ENCODE peak calls at places on chromosomes 6 and 20, in five cellular contexts. N, Q, V, J and F are unnamed samples.

GRCh38 chr6:141562801-141563763 is 569.6 kb upstream of the GJE1 start:
- DNase-seq in N (peak; percentile 69), Q (peak; percentile 74), V (peak; percentile 72), J (peak; percentile 49), F (peak; percentile 2)

GRCh38 chr6:130164251-130164650 is 58.5 kb downstream of the SAMD3 start:
- DNase-seq in N (no peak), Q (no peak), V (no peak), J (no peak), F (no peak)

GRCh38 chr6:117986401-117986800 is 79.3 kb downstream of the SLC35F1 start:
- DNase-seq in N (no peak), Q (no peak), V (no peak), J (no peak), F (no peak)

GRCh38 chr6:124917769-124918168 is 44.5 kb upstream of the RNF217 start:
- DNase-seq in N (no peak), Q (no peak), V (no peak), J (no peak), F (no peak)

GRCh38 chr6:166333172-166333995 is 9.0 kb downstream of the SFT2D1 start:
- DNase-seq in N (no peak), Q (no peak), V (peak; percentile 74), J (no peak), F (no peak)

GRCh38 chr20:20513720-20514119 is 145.8 kb downstream of the INSM1 start:
- DNase-seq in N (no peak), Q (no peak), V (peak; percentile 48), J (no peak), F (no peak)

GRCh38 chr6:169795196-169795595 is 43.8 kb downstream of the ERMARD start:
- DNase-seq in N (no peak), Q (no peak), V (no peak), J (no peak), F (no peak)

GRCh38 chr6:722608-723007 is 29.7 kb upstream of the EXOC2 start:
- DNase-seq in N (no peak), Q (no peak), V (no peak), J (no peak), F (no peak)

GRCh38 chr6:150567823-150568383 is 31.8 kb upstream of the PLEKHG1 start:
- DNase-seq in N (no peak), Q (no peak), V (no peak), J (no peak), F (peak; percentile 5)

GRCh38 chr6:41939848-41940758 is 1.5 kb downstream of the CCND3 start:
- DNase-seq in N (no peak), Q (no peak), V (peak; percentile 80), J (peak; percentile 77), F (no peak)

GRCh38 chr6:144659202-144659731 is 374.1 kb downstream of the UTRN start:
- DNase-seq in N (no peak), Q (peak; percentile 42), V (no peak), J (peak; percentile 25), F (no peak)

GRCh38 chr6:16735014-16735413 is 26.2 kb downstream of the ATXN1 start:
- DNase-seq in N (no peak), Q (no peak), V (no peak), J (no peak), F (no peak)

GRCh38 chr20:50129662-50130345 is 16.9 kb upstream of the UBE2V1 start:
- DNase-seq in N (peak; percentile 64), Q (no peak), V (no peak), J (no peak), F (no peak)

GRCh38 chr6:129498950-129499870 is 210.8 kb downstream of the ARHGAP18 start:
- DNase-seq in N (peak; percentile 52), Q (peak; percentile 58), V (no peak), J (no peak), F (no peak)

GRCh38 chr6:43263314-43264178 is 20.3 kb downstream of the TTBK1 start:
- DNase-seq in N (peak; percentile 74), Q (peak; percentile 78), V (peak; percentile 95), J (peak; percentile 88), F (peak; percentile 95)

GRCh38 chr20:13554706-13555105 is 84.0 kb downstream of the TASP1 start:
- DNase-seq in N (peak; percentile 17), Q (no peak), V (no peak), J (no peak), F (no peak)

GRCh38 chr6:137926207-137926731 is 59.2 kb downstream of the TNFAIP3 start:
- DNase-seq in N (no peak), Q (no peak), V (no peak), J (no peak), F (peak; percentile 7)

GRCh38 chr20:62155428-62156253 is 12.1 kb downstream of the SS18L1 start:
- DNase-seq in N (no peak), Q (peak; percentile 64), V (no peak), J (no peak), F (no peak)

GRCh38 chr20:46994341-46994740 is 99.7 kb downstream of the EYA2 start:
- DNase-seq in N (no peak), Q (no peak), V (peak; percentile 71), J (peak; percentile 38), F (no peak)

GRCh38 chr6:37243816-37244370 is 13.7 kb upstream of the TBC1D22B start:
- DNase-seq in N (no peak), Q (no peak), V (no peak), J (no peak), F (no peak)

GRCh38 chr6:37242429-37243052 is 15.0 kb upstream of the TBC1D22B start:
- DNase-seq in N (peak; percentile 90), Q (peak; percentile 82), V (no peak), J (no peak), F (peak; percentile 42)

GRCh38 chr6:37242042-37242428 is 15.5 kb upstream of the TBC1D22B start:
- DNase-seq in N (no peak), Q (no peak), V (no peak), J (no peak), F (no peak)

GRCh38 chr6:37243131-37243815 is 14.3 kb upstream of the TBC1D22B start:
- DNase-seq in N (no peak), Q (no peak), V (no peak), J (no peak), F (no peak)

DNA sequence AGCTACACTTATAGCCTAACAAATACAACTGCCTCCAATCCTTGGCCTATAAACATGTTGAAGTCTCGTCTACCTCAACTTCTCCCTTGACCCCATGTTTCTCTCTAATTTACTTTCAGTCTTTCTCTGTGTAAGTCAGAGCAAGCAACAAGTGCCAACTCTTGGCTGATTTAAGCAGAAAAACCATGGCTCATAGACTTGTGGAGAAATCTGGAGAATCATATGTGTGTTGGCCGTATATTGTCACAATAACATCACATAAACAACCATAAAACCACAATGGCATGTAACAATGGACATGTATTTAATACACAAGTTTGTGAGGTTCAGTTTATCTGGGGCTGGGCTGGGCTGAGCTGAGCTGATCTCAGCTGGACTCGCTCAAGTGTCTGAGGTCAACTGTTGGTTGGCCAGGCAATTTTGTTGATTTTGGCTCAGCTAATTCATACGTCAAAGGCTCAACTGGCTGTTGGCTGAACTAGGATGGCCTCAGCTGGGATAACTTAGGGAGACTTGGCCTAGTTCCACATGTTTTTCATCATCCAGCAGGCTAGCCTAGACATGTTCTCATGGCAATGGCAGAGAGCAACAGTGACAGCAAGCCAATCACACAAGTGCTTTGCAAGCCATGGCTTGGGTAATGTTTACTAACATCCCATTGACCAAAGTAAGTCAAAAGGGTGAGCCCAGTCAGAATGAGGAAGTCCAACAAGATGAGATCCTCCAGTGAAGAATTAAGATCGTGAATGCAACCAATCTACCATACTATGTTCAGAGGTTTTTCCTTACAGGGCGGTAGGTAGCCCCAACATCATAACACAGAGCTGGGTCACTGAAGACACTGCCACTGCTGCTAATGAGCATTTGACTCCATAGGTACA is 12.9 kb upstream of the TBC1D22B start:
- DNase-seq in N (peak; percentile 97), Q (peak; percentile 97), V (no peak), J (peak; percentile 57), F (peak; percentile 22)
- TF ChIP-seq POLR2A in N (no peak), Q (peak; percentile 70), V (no peak), J (no peak), F (peak; percentile 8)

DNA sequence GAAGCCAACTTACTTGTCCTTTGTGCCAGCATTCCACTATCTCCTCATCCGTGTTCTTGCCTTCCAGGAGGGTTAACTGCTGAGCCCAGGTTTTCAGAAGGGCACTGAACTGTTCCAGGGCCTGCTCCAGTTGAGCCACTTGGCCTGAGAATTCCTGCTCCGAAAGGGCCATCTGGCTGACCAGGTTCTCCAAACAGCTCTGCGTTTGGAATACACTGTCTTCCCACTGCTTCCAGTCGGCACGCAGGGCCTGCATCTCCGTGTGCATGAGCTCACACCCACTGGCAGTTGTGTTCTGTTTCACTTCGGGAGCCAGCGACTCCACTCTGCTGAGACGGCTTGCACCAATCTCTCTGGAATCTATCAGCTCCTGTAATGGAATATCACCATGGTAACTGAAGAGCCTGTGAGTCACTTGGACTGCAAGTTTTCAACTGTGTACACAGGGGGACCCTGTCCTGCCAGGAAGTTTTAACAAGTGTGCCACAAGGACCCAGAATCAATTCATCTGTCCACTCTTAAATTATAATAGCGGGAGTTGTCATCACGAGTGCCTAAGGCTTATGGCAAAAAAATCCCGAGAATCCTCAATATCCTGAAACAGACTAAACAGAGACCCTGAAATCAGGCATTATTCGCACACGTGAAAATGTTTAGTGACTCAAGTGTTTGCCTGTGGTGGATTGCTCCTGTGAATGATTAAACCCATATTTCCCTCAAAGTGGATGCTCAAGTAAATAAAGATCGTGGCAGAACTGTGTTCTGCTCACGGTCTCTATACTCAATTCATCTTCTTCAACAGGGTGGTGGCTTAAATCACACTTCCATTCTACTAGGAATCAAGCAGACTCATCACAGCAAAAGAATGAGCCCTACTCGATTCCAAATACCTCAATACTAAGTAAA is 255.9 kb downstream of the SYNE1 start:
- DNase-seq in N (peak; percentile 89), Q (peak; percentile 91), V (no peak), J (peak; percentile 53), F (peak; percentile 7)
- TF ChIP-seq POLR2A in N (peak; percentile 28), Q (peak; percentile 94), V (no peak), J (peak; percentile 76), F (peak; percentile 47)

GRCh38 chr6:158058156-158058723 is 76.6 kb downstream of the SYNJ2 start:
- DNase-seq in N (no peak), Q (no peak), V (no peak), J (no peak), F (no peak)

GRCh38 chr6:158056355-158056754 is 74.7 kb downstream of the SYNJ2 start:
- DNase-seq in N (no peak), Q (no peak), V (no peak), J (no peak), F (no peak)

GRCh38 chr6:158059108-158059507 is 77.4 kb downstream of the SYNJ2 start:
- DNase-seq in N (no peak), Q (no peak), V (no peak), J (no peak), F (no peak)

GRCh38 chr6:158056804-158057203 is 75.1 kb downstream of the SYNJ2 start:
- DNase-seq in N (no peak), Q (no peak), V (no peak), J (no peak), F (no peak)

GRCh38 chr6:158057213-158057987 is 75.7 kb downstream of the SYNJ2 start:
- DNase-seq in N (peak; percentile 75), Q (no peak), V (no peak), J (no peak), F (peak; percentile 58)
- TF ChIP-seq POLR2A in N (no peak), Q (no peak), V (no peak), J (no peak), F (no peak)

GRCh38 chr6:24721461-24722215 is 2.7 kb upstream of the C6orf62 start:
- DNase-seq in N (no peak), Q (no peak), V (no peak), J (peak; percentile 90), F (peak; percentile 48)

GRCh38 chr6:24720131-24720603 is 1.2 kb upstream of the C6orf62 start:
- DNase-seq in N (peak; percentile 27), Q (peak; percentile 32), V (peak; percentile 95), J (peak; percentile 70), F (no peak)

GRCh38 chr6:24720604-24721460 is 1.9 kb upstream of the C6orf62 start:
- DNase-seq in N (peak; percentile 99), Q (peak; percentile 100), V (peak; percentile 100), J (peak; percentile 100), F (peak; percentile 89)

GRCh38 chr6:24718449-24719124 is 367 bp downstream of the C6orf62 start:
- DNase-seq in N (no peak), Q (no peak), V (no peak), J (no peak), F (no peak)

GRCh38 chr6:24719125-24719931 is at the start of gene C6orf62:
- DNase-seq in N (no peak), Q (no peak), V (peak; percentile 84), J (peak; percentile 41), F (no peak)
- TF ChIP-seq POLR2A in N (no peak), Q (peak; percentile 52), V (no peak), J (peak; percentile 8), F (no peak)